ENCODE peak calls at places on chromosome 10, in ten cellular contexts. One of them, this sample, is unnamed.

GRCh38 chr10:31036209-31036608 is 4.5 kb upstream of the ZNF438 start:
- DNase-seq in BJ: no peak
- DNase-seq in hepatocyte: no peak
- DNase-seq in skeletal muscle cell: no peak
- DNase-seq in fibroblast of villous mesenchyme: peak
- DNase-seq in A549: no peak
- DNase-seq in AG09309: no peak
- DNase-seq in ovary: no peak
- DNase-seq in fibroblast of lung: peak
- DNase-seq in Panc1: no peak
- DNase-seq in this sample: no peak

GRCh38 chr10:126242352-126243260 is 145.7 kb downstream of the ADAM12 start:
- DNase-seq in A549: no peak
- DNase-seq in ovary: peak
- DNase-seq in AG09309: peak
- DNase-seq in Panc1: no peak
- DNase-seq in hepatocyte: peak
- DNase-seq in BJ: peak
- DNase-seq in fibroblast of lung: peak
- DNase-seq in fibroblast of villous mesenchyme: peak
- DNase-seq in skeletal muscle cell: peak
- DNase-seq in this sample: peak

GRCh38 chr10:93334901-93335312 is 147.2 kb downstream of the MYOF start:
- DNase-seq in A549: no peak
- DNase-seq in hepatocyte: peak
- DNase-seq in BJ: peak
- DNase-seq in AG09309: peak
- DNase-seq in ovary: no peak
- DNase-seq in Panc1: no peak
- DNase-seq in skeletal muscle cell: no peak
- DNase-seq in fibroblast of villous mesenchyme: no peak
- DNase-seq in fibroblast of lung: peak
- DNase-seq in this sample: peak

GRCh38 chr10:68135922-68136718 is 26.8 kb downstream of the MYPN start:
- DNase-seq in skeletal muscle cell: peak
- DNase-seq in BJ: peak
- DNase-seq in AG09309: peak
- DNase-seq in A549: peak
- DNase-seq in ovary: no peak
- DNase-seq in fibroblast of villous mesenchyme: peak
- DNase-seq in fibroblast of lung: peak
- DNase-seq in Panc1: peak
- DNase-seq in hepatocyte: peak
- DNase-seq in this sample: peak

GRCh38 chr10:29689001-29689400 is 54.2 kb upstream of the SVIL start:
- DNase-seq in Panc1: peak
- DNase-seq in hepatocyte: no peak
- DNase-seq in AG09309: peak
- DNase-seq in fibroblast of lung: peak
- DNase-seq in skeletal muscle cell: peak
- DNase-seq in A549: peak
- DNase-seq in fibroblast of villous mesenchyme: peak
- DNase-seq in ovary: no peak
- DNase-seq in BJ: no peak
- DNase-seq in this sample: peak

GRCh38 chr10:100807241-100808050 is 62.1 kb downstream of the PAX2 start:
- DNase-seq in Panc1: no peak
- DNase-seq in hepatocyte: no peak
- DNase-seq in ovary: no peak
- DNase-seq in fibroblast of villous mesenchyme: no peak
- DNase-seq in A549: no peak
- DNase-seq in AG09309: no peak
- DNase-seq in BJ: no peak
- DNase-seq in fibroblast of lung: no peak
- DNase-seq in skeletal muscle cell: no peak
- DNase-seq in this sample: no peak

GRCh38 chr10:22681783-22682183 is 32.6 kb downstream of the PIP4K2A start:
- DNase-seq in ovary: no peak
- DNase-seq in fibroblast of lung: peak
- DNase-seq in Panc1: peak
- DNase-seq in fibroblast of villous mesenchyme: peak
- DNase-seq in skeletal muscle cell: peak
- DNase-seq in AG09309: no peak
- DNase-seq in BJ: no peak
- DNase-seq in A549: peak
- DNase-seq in hepatocyte: peak
- DNase-seq in this sample: peak

GRCh38 chr10:70599791-70600190 is 2.8 kb downstream of the PRF1 start:
- DNase-seq in A549: no peak
- DNase-seq in hepatocyte: no peak
- DNase-seq in AG09309: no peak
- DNase-seq in BJ: no peak
- DNase-seq in skeletal muscle cell: no peak
- DNase-seq in fibroblast of lung: no peak
- DNase-seq in Panc1: no peak
- DNase-seq in fibroblast of villous mesenchyme: no peak
- DNase-seq in ovary: no peak
- DNase-seq in this sample: no peak

GRCh38 chr10:24256619-24257018 is 47.7 kb downstream of the KIAA1217 start:
- DNase-seq in skeletal muscle cell: no peak
- DNase-seq in hepatocyte: no peak
- DNase-seq in BJ: no peak
- DNase-seq in AG09309: no peak
- DNase-seq in ovary: no peak
- DNase-seq in fibroblast of villous mesenchyme: no peak
- DNase-seq in A549: no peak
- DNase-seq in Panc1: no peak
- DNase-seq in fibroblast of lung: peak
- DNase-seq in this sample: peak

GRCh38 chr10:24257588-24257987 is 48.6 kb downstream of the KIAA1217 start:
- DNase-seq in ovary: no peak
- DNase-seq in BJ: no peak
- DNase-seq in AG09309: no peak
- DNase-seq in fibroblast of lung: no peak
- DNase-seq in fibroblast of villous mesenchyme: no peak
- DNase-seq in A549: no peak
- DNase-seq in skeletal muscle cell: no peak
- DNase-seq in Panc1: no peak
- DNase-seq in hepatocyte: no peak
- DNase-seq in this sample: no peak

GRCh38 chr10:24254180-24254579 is 45.2 kb downstream of the KIAA1217 start:
- DNase-seq in BJ: no peak
- DNase-seq in A549: no peak
- DNase-seq in Panc1: no peak
- DNase-seq in hepatocyte: no peak
- DNase-seq in AG09309: no peak
- DNase-seq in ovary: no peak
- DNase-seq in fibroblast of lung: peak
- DNase-seq in skeletal muscle cell: no peak
- DNase-seq in fibroblast of villous mesenchyme: no peak
- DNase-seq in this sample: peak

GRCh38 chr10:24255115-24255895 is 46.4 kb downstream of the KIAA1217 start:
- DNase-seq in skeletal muscle cell: no peak
- DNase-seq in fibroblast of lung: peak
- DNase-seq in A549: no peak
- DNase-seq in Panc1: no peak
- DNase-seq in ovary: no peak
- DNase-seq in hepatocyte: peak
- DNase-seq in fibroblast of villous mesenchyme: no peak
- DNase-seq in AG09309: no peak
- DNase-seq in BJ: no peak
- DNase-seq in this sample: no peak

GRCh38 chr10:24255907-24256306 is 47.0 kb downstream of the KIAA1217 start:
- DNase-seq in fibroblast of lung: peak
- DNase-seq in ovary: peak
- DNase-seq in A549: no peak
- DNase-seq in skeletal muscle cell: no peak
- DNase-seq in AG09309: no peak
- DNase-seq in hepatocyte: peak
- DNase-seq in BJ: no peak
- DNase-seq in fibroblast of villous mesenchyme: no peak
- DNase-seq in Panc1: no peak
- DNase-seq in this sample: no peak
- H3K4me3 ChIP-seq in fibroblast of lung: no peak
- H3K4me3 ChIP-seq in ovary: no peak
- H3K4me3 ChIP-seq in A549: no peak
- H3K4me3 ChIP-seq in skeletal muscle cell: no peak
- H3K4me3 ChIP-seq in AG09309: no peak
- H3K4me3 ChIP-seq in hepatocyte: no peak
- H3K4me3 ChIP-seq in BJ: no peak
- H3K4me3 ChIP-seq in fibroblast of villous mesenchyme: no peak
- H3K4me3 ChIP-seq in Panc1: no peak
- H3K4me3 ChIP-seq in this sample: no peak

GRCh38 chr10:58704226-58705200 is 191.8 kb downstream of the BICC1 start:
- DNase-seq in fibroblast of lung: peak
- DNase-seq in BJ: no peak
- DNase-seq in AG09309: no peak
- DNase-seq in ovary: no peak
- DNase-seq in hepatocyte: no peak
- DNase-seq in skeletal muscle cell: no peak
- DNase-seq in A549: no peak
- DNase-seq in Panc1: no peak
- DNase-seq in fibroblast of villous mesenchyme: no peak
- DNase-seq in this sample: peak
- H3K4me3 ChIP-seq in fibroblast of lung: no peak
- H3K4me3 ChIP-seq in BJ: no peak
- H3K4me3 ChIP-seq in AG09309: no peak
- H3K4me3 ChIP-seq in ovary: no peak
- H3K4me3 ChIP-seq in hepatocyte: no peak
- H3K4me3 ChIP-seq in skeletal muscle cell: no peak
- H3K4me3 ChIP-seq in A549: no peak
- H3K4me3 ChIP-seq in Panc1: no peak
- H3K4me3 ChIP-seq in fibroblast of villous mesenchyme: no peak
- H3K4me3 ChIP-seq in this sample: no peak

GRCh38 chr10:52805414-52806285 is 33.1 kb upstream of the MBL2 start:
- DNase-seq in skeletal muscle cell: no peak
- DNase-seq in ovary: no peak
- DNase-seq in A549: no peak
- DNase-seq in fibroblast of lung: no peak
- DNase-seq in fibroblast of villous mesenchyme: no peak
- DNase-seq in Panc1: no peak
- DNase-seq in hepatocyte: no peak
- DNase-seq in BJ: no peak
- DNase-seq in AG09309: no peak
- DNase-seq in this sample: no peak
- H3K4me3 ChIP-seq in skeletal muscle cell: no peak
- H3K4me3 ChIP-seq in ovary: no peak
- H3K4me3 ChIP-seq in A549: no peak
- H3K4me3 ChIP-seq in fibroblast of lung: no peak
- H3K4me3 ChIP-seq in fibroblast of villous mesenchyme: no peak
- H3K4me3 ChIP-seq in Panc1: peak
- H3K4me3 ChIP-seq in hepatocyte: no peak
- H3K4me3 ChIP-seq in BJ: no peak
- H3K4me3 ChIP-seq in AG09309: no peak
- H3K4me3 ChIP-seq in this sample: no peak

GRCh38 chr10:16436758-16437539 is at the start of gene PTER:
- DNase-seq in skeletal muscle cell: peak
- DNase-seq in AG09309: peak
- DNase-seq in Panc1: peak
- DNase-seq in hepatocyte: peak
- DNase-seq in BJ: peak
- DNase-seq in ovary: peak
- DNase-seq in fibroblast of villous mesenchyme: peak
- DNase-seq in fibroblast of lung: peak
- DNase-seq in A549: peak
- DNase-seq in this sample: peak
- H3K4me3 ChIP-seq in skeletal muscle cell: peak
- H3K4me3 ChIP-seq in AG09309: peak
- H3K4me3 ChIP-seq in Panc1: peak
- H3K4me3 ChIP-seq in hepatocyte: peak
- H3K4me3 ChIP-seq in BJ: peak
- H3K4me3 ChIP-seq in ovary: peak
- H3K4me3 ChIP-seq in fibroblast of villous mesenchyme: peak
- H3K4me3 ChIP-seq in fibroblast of lung: peak
- H3K4me3 ChIP-seq in A549: peak
- H3K4me3 ChIP-seq in this sample: peak

DNA sequence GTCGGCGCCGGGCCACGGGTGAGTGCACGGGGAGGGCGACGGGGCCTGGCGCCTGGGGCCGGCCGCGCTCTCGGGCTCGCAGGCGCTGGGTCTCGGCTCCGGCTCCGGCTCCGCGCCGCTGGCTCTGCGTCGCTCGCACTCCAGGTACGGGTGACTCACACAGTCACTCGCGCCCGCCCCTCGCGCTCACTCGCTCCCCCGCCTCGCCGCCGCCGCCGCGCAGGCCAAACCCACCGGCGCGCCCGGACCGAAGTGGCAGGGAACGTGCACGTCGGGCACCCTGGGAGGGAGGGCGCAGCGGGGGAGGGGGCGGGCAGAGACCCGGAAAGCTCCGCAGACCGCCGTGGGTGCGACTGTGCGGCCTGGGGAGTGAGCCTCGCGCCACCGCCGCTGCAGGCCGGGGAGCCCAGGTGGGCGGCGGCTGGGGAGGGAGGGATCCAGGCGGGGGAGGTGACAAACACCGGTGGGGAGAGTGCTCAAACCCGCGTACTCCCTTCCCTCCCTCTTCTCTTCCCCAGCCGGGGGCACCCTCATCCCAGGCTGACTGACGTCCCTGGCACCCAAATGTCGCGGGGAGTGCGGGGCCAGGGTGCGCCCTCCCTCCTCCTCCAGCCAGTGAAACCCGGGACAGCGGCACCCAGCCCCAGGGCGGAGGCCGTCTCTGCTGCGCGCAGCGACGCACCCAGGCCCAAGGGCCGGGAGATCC is 277.0 kb upstream of the NEBL start:
- DNase-seq in Panc1: no peak
- DNase-seq in fibroblast of lung: peak
- DNase-seq in AG09309: no peak
- DNase-seq in hepatocyte: peak
- DNase-seq in skeletal muscle cell: no peak
- DNase-seq in A549: peak
- DNase-seq in fibroblast of villous mesenchyme: no peak
- DNase-seq in BJ: no peak
- DNase-seq in ovary: peak
- DNase-seq in this sample: peak
- H3K4me3 ChIP-seq in Panc1: peak
- H3K4me3 ChIP-seq in fibroblast of lung: peak
- H3K4me3 ChIP-seq in AG09309: no peak
- H3K4me3 ChIP-seq in hepatocyte: peak
- H3K4me3 ChIP-seq in skeletal muscle cell: peak
- H3K4me3 ChIP-seq in A549: peak
- H3K4me3 ChIP-seq in fibroblast of villous mesenchyme: peak
- H3K4me3 ChIP-seq in BJ: peak
- H3K4me3 ChIP-seq in ovary: peak
- H3K4me3 ChIP-seq in this sample: peak

DNA sequence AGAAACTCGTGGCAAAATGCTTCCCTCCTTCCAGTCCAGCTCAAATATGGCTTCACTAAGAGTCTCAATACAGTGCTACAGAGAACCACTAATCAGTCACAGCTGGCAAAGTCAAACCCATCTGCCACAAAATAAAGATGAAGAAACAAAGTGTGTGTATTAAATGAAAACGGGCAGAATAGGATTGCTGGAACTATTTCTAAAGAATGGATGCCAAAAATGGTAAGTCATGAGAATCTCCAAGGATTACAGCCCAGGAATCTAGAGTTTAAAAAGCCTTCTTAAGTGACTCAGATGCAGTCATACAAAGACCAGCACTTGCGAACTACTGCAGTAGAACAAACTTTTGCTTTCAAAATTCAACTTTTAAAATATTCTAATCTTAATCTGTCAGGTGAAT is 61.9 kb downstream of the CACUL1 start:
- DNase-seq in AG09309: peak
- DNase-seq in hepatocyte: no peak
- DNase-seq in ovary: no peak
- DNase-seq in skeletal muscle cell: peak
- DNase-seq in A549: no peak
- DNase-seq in Panc1: no peak
- DNase-seq in fibroblast of villous mesenchyme: peak
- DNase-seq in fibroblast of lung: peak
- DNase-seq in BJ: peak
- DNase-seq in this sample: peak
- H3K4me3 ChIP-seq in AG09309: no peak
- H3K4me3 ChIP-seq in hepatocyte: no peak
- H3K4me3 ChIP-seq in ovary: no peak
- H3K4me3 ChIP-seq in skeletal muscle cell: no peak
- H3K4me3 ChIP-seq in A549: no peak
- H3K4me3 ChIP-seq in Panc1: no peak
- H3K4me3 ChIP-seq in fibroblast of villous mesenchyme: no peak
- H3K4me3 ChIP-seq in fibroblast of lung: no peak
- H3K4me3 ChIP-seq in BJ: no peak
- H3K4me3 ChIP-seq in this sample: no peak

This sample was measured in cardiac fibroblast.